ENCODE peak calls at places on chromosomes 4 and X, in four cellular contexts. S is epithelial cell of proximal tubule, V is AG08395, F is SJSA1. L is an unnamed sample.

GRCh38 chr4:38735870-38736269 is 46.9 kb downstream of the TLR10 start:
- DNase-seq in S (no peak), V (no peak), F (no peak), L (no peak)

GRCh38 chrX:64204701-64205440 is 637 bp downstream of the AMER1 start:
- DNase-seq in S (no peak), V (peak; percentile 36), F (peak; percentile 48), L (no peak)

GRCh38 chr4:116180056-116180690 is 905.2 kb downstream of the TRAM1L1 start:
- DNase-seq in S (no peak), V (no peak), F (no peak), L (no peak)

GRCh38 chr4:173307778-173308177 is 26.4 kb downstream of the HMGB2 start:
- DNase-seq in S (no peak), V (no peak), F (no peak), L (no peak)

GRCh38 chr4:30847157-30847556 is 127.0 kb downstream of the PCDH7 start:
- DNase-seq in S (no peak), V (no peak), F (no peak), L (no peak)

GRCh38 chr4:77193511-77194236 is 36.7 kb downstream of the CCNG2 start:
- DNase-seq in S (no peak), V (no peak), F (no peak), L (peak; percentile 58)

GRCh38 chr4:100042235-100042634 is 92.2 kb upstream of the H2AZ1 start:
- DNase-seq in S (peak; percentile 95), V (no peak), F (no peak), L (no peak)

GRCh38 chrX:34053931-34054330 is 78.2 kb downstream of the FAM47A start:
- DNase-seq in S (no peak), V (no peak), F (no peak), L (no peak)

GRCh38 chrX:153766098-153766817 is 2.2 kb downstream of the PLXNB3 start:
- DNase-seq in S (no peak), V (peak; percentile 75), F (peak; percentile 71), L (no peak)

GRCh38 chrX:134251241-134251640 is 14.3 kb downstream of the CCDC160 start:
- DNase-seq in S (no peak), V (no peak), F (no peak), L (no peak)

GRCh38 chr4:76208005-76208765 is 5.4 kb downstream of the SCARB2 start:
- DNase-seq in S (no peak), V (peak; percentile 74), F (peak; percentile 67), L (no peak)

GRCh38 chr4:122458625-122459024 is 2.1 kb upstream of the IL2 start:
- DNase-seq in S (no peak), V (peak; percentile 15), F (peak; percentile 41), L (no peak)

GRCh38 chr4:76546282-76547166 is 111.5 kb downstream of the SHROOM3 start:
- DNase-seq in S (peak; percentile 91), V (peak; percentile 80), F (peak; percentile 93), L (no peak)

GRCh38 chrX:39850630-39851152 is 247.1 kb downstream of the BCOR start:
- DNase-seq in S (no peak), V (peak; percentile 26), F (peak; percentile 36), L (no peak)

L was measured in T-helper 17 cell.